ENCODE peak calls at places on chromosomes 16 and 17, in eight cellular contexts. W, J, N, L, S, F, I and R are unnamed samples.
A peak's percentile ranks its signal among the peaks of the same experiment; 100 is the strongest.

GRCh38 chr17:5730373-5730772 is 146.1 kb upstream of the NLRP1 start:
- DNase-seq in W (no peak), J (no peak), N (no peak), L (no peak), S (no peak), F (no peak), I (no peak), R (no peak)

GRCh38 chr17:78789663-78790181 is 7.6 kb upstream of the CYTH1 start:
- DNase-seq in W (no peak), J (peak; percentile 79), N (no peak), L (peak; percentile 80), S (peak; percentile 75), F (peak; percentile 58), I (peak; percentile 91), R (peak; percentile 84)

GRCh38 chr17:5031365-5032082 is 3.7 kb downstream of the SLC52A1 start:
- DNase-seq in W (peak; percentile 90), J (peak; percentile 82), N (peak; percentile 81), L (peak; percentile 89), S (peak; percentile 77), F (peak; percentile 40), I (peak; percentile 83), R (peak; percentile 85)

GRCh38 chr16:675884-676564 is 553 bp downstream of the RHBDL1 start:
- DNase-seq in W (no peak), J (no peak), N (no peak), L (no peak), S (no peak), F (no peak), I (no peak), R (no peak)

GRCh38 chr16:22265351-22265750 is 31.9 kb upstream of the POLR3E start:
- DNase-seq in W (no peak), J (no peak), N (no peak), L (no peak), S (no peak), F (no peak), I (no peak), R (no peak)

GRCh38 chr16:15732416-15732815 is 82.4 kb downstream of the NDE1 start:
- DNase-seq in W (no peak), J (no peak), N (no peak), L (no peak), S (no peak), F (no peak), I (no peak), R (no peak)

GRCh38 chr16:1543085-1543896 is 9.8 kb downstream of the TMEM204 start:
- DNase-seq in W (peak; percentile 17), J (peak; percentile 38), N (peak; percentile 37), L (peak; percentile 85), S (peak; percentile 77), F (peak; percentile 21), I (peak; percentile 84), R (peak; percentile 67)

GRCh38 chr17:61303334-61304096 is 96.1 kb upstream of the TBX2 start:
- DNase-seq in W (no peak), J (no peak), N (no peak), L (no peak), S (no peak), F (no peak), I (no peak), R (no peak)

GRCh38 chr17:7248811-7249210 is 2.7 kb downstream of the CTDNEP1 start:
- DNase-seq in W (no peak), J (no peak), N (no peak), L (no peak), S (no peak), F (peak; percentile 74), I (no peak), R (no peak)

GRCh38 chr16:86775401-86775985 is 197.1 kb downstream of the FOXL1 start:
- DNase-seq in W (peak; percentile 45), J (no peak), N (no peak), L (no peak), S (no peak), F (no peak), I (no peak), R (no peak)

GRCh38 chr17:4554441-4554996 is 665 bp downstream of the MYBBP1A start:
- DNase-seq in W (no peak), J (no peak), N (no peak), L (no peak), S (peak; percentile 12), F (no peak), I (no peak), R (no peak)

GRCh38 chr17:78005452-78006171 is 47.1 kb downstream of the TNRC6C start:
- DNase-seq in W (no peak), J (no peak), N (no peak), L (no peak), S (no peak), F (no peak), I (no peak), R (no peak)

GRCh38 chr17:50169121-50169764 is 3.4 kb downstream of the SGCA start:
- DNase-seq in W (peak; percentile 87), J (no peak), N (peak; percentile 54), L (no peak), S (peak; percentile 41), F (no peak), I (peak; percentile 47), R (peak; percentile 56)

GRCh38 chr16:27781195-27781524 is 231.2 kb downstream of the KATNIP start:
- DNase-seq in W (no peak), J (no peak), N (peak; percentile 23), L (no peak), S (peak; percentile 64), F (no peak), I (peak; percentile 65), R (no peak)

GRCh38 chr16:52435573-52435972 is 111.4 kb downstream of the TOX3 start:
- DNase-seq in W (peak; percentile 16), J (no peak), N (no peak), L (peak; percentile 51), S (no peak), F (no peak), I (no peak), R (no peak)

GRCh38 chr17:29571883-29572681 is 3.6 kb downstream of the TP53I13 start:
- DNase-seq in W (no peak), J (no peak), N (no peak), L (peak; percentile 59), S (no peak), F (no peak), I (peak; percentile 52), R (peak; percentile 78)

GRCh38 chr17:29585080-29585751 is 4.2 kb downstream of the GIT1 start:
- DNase-seq in W (no peak), J (no peak), N (no peak), L (no peak), S (no peak), F (no peak), I (peak; percentile 58), R (peak; percentile 50)

GRCh38 chr16:70800306-70800705 is 652 bp downstream of the VAC14 start:
- DNase-seq in W (no peak), J (no peak), N (no peak), L (no peak), S (no peak), F (no peak), I (no peak), R (no peak)

GRCh38 chr16:74896389-74897370 is 88.2 kb downstream of the WDR59 start:
- DNase-seq in W (no peak), J (no peak), N (peak; percentile 26), L (peak; percentile 62), S (no peak), F (no peak), I (no peak), R (no peak)

DNA sequence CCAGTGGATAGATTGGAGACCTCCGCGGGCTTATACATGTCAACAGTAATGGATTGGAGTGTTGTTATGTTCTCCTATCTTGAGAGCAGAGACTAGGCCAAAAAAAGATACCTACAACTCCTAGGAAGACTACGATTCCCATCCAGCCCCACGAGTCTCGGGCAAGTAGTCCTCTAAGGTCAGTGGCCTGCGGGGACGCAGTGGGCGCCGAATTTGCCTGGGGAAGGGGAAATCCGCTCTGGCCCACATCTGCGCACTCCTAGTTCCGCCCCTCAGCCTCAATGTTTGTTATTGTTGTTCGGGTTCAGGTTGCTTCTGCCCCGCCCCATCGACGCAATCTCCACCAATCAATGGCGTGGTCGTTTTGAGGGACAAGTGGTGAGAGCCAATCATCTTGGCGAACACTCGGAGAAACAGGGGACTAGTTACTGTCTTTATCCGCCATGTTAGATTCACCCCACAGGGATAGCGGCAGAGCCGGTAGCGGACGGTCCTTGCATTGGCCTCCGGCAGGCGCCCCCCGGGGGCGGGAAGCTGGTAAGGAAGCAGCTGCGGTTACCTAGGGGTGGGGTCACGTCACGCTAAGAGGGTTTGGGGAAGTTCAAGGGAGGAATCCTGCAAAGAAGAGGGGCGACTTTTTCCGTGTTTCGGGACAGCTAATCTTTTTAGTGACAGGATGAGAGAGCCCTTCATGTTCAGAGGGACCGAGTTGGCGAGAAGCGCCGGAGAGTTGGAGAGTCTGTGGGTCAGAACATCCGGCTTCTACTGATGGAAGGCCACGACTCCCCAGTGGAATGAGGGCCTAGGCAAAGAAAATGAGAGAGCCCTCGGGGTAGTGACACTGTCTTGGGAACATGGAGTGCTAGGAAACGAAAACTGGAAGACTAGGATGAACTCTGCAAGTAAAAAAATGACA is at the start of gene NBR1:
- DNase-seq in W (peak; percentile 98), J (peak; percentile 100), N (peak; percentile 93), L (peak; percentile 99), S (peak; percentile 93), F (peak; percentile 97), I (peak; percentile 95), R (peak; percentile 91)
- TF ChIP-seq CTCF in W (peak; percentile 44), J (peak; percentile 39), N (no peak), L (no peak), S (no peak), F (peak; percentile 28), I (no peak), R (no peak)

GRCh38 chr16:30183961-30184429 is 593 bp downstream of the CORO1A start:
- DNase-seq in W (no peak), J (no peak), N (no peak), L (peak; percentile 57), S (peak; percentile 23), F (no peak), I (peak; percentile 37), R (peak; percentile 50)
- H3K4me1 ChIP-seq in W (peaks cover 2% of the 10 kb centered on the region), J (peaks cover 16% of the 10 kb centered on the region), N (peaks cover 8% of the 10 kb centered on the region), L (peaks cover 3% of the 10 kb centered on the region), S (peaks cover 4% of the 10 kb centered on the region), F (peaks cover 7% of the 10 kb centered on the region), I (peaks cover 17% of the 10 kb centered on the region), R (peaks cover 3% of the 10 kb centered on the region)

DNA sequence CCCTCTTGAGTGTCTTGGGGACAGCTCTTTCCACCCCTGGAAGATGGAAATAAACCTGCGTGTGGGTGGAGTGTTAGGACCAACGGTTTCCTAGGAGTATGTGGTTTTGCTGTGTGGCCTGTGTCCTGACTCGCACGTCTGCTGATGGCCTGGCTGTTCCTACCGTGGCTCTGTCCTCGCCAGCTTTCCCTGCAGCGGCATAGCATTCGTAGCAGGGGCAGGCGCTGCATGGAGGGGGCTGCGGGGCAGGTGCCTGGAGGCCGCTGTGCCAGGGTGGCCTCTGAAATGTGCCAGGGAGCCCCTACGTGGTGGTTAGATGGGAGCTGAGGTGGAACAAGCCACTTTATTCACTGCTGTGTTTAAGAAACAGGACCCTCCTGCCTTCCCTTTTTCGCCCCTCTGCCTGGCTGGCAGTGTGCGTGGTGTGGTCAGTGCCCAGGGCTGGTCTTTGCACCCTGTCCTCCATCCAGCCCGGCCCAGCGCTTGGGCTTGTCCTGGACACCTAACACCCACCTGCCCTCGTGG is 10.6 kb downstream of the SLC16A3 start:
- DNase-seq in W (no peak), J (no peak), N (no peak), L (no peak), S (peak; percentile 15), F (no peak), I (no peak), R (peak; percentile 75)
- H3K36me3 ChIP-seq in W (no peaks in the 10 kb centered on the region), J (peaks cover 42% of the 10 kb centered on the region), N (no peaks in the 10 kb centered on the region), L (no peaks in the 10 kb centered on the region), S (peaks cover 39% of the 10 kb centered on the region), F (no peaks in the 10 kb centered on the region), I (peaks cover 4% of the 10 kb centered on the region), R (no peaks in the 10 kb centered on the region)

DNA sequence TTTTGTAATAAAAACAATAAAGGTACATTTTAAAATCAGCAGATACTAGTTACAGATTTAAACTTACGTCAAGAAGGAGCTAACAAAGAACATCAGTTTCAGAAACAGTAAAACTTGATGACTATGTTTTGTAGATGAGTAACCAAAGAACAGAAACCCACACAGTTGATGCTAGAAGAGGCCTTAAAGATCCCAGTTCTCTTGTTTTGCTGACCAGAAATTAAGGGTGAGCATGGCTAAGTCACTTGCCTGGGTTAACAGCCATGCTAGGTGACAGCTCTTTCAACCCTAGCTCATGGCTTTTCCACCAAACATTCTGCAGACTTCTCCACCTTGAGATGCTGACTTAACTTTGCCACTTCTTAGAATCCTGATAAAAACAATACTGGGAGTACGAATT is 26.4 kb downstream of the STX8 start:
- DNase-seq in W (no peak), J (no peak), N (no peak), L (no peak), S (no peak), F (no peak), I (no peak), R (no peak)
- TF ChIP-seq CTCF in W (no peak), J (no peak), N (no peak), L (no peak), S (no peak), F (no peak), I (no peak), R (no peak)